ENCODE peak calls at places on chromosome 15, in eight cellular contexts. One of them, this sample, is unnamed.
A peak's percentile ranks its signal among the peaks of the same experiment; 100 is the strongest.

GRCh38 chr15:39407116-39407515 is 173.8 kb upstream of the THBS1 start:
- DNase-seq in astrocyte of the spinal cord: no peak
- DNase-seq in body of pancreas: no peak
- DNase-seq in WERI-Rb-1: no peak
- DNase-seq in heart right ventricle: no peak
- DNase-seq in endothelial cell of umbilical vein: no peak
- DNase-seq in astrocyte of the cerebellum: no peak
- DNase-seq in kidney epithelial cell: no peak
- DNase-seq in this sample: no peak

GRCh38 chr15:82944840-82945239 is 7.7 kb downstream of the HOMER2 start:
- DNase-seq in astrocyte of the spinal cord: peak; percentile 39
- DNase-seq in heart right ventricle: no peak
- DNase-seq in endothelial cell of umbilical vein: no peak
- DNase-seq in body of pancreas: no peak
- DNase-seq in astrocyte of the cerebellum: peak; percentile 13
- DNase-seq in kidney epithelial cell: peak; percentile 99
- DNase-seq in WERI-Rb-1: no peak
- DNase-seq in this sample: no peak

GRCh38 chr15:91872356-91873132 is 19.0 kb downstream of the SLCO3A1 start:
- DNase-seq in kidney epithelial cell: no peak
- DNase-seq in body of pancreas: peak; percentile 45
- DNase-seq in WERI-Rb-1: no peak
- DNase-seq in heart right ventricle: no peak
- DNase-seq in endothelial cell of umbilical vein: no peak
- DNase-seq in astrocyte of the cerebellum: no peak
- DNase-seq in astrocyte of the spinal cord: no peak
- DNase-seq in this sample: no peak

GRCh38 chr15:31032959-31033358 is 41.5 kb upstream of the MTMR10 start:
- DNase-seq in kidney epithelial cell: no peak
- DNase-seq in endothelial cell of umbilical vein: peak; percentile 88
- DNase-seq in WERI-Rb-1: no peak
- DNase-seq in astrocyte of the spinal cord: peak; percentile 29
- DNase-seq in astrocyte of the cerebellum: peak; percentile 31
- DNase-seq in body of pancreas: no peak
- DNase-seq in heart right ventricle: no peak
- DNase-seq in this sample: no peak

GRCh38 chr15:60648928-60649679 is 170.2 kb upstream of the ICE2 start:
- DNase-seq in endothelial cell of umbilical vein: no peak
- DNase-seq in astrocyte of the cerebellum: no peak
- DNase-seq in WERI-Rb-1: no peak
- DNase-seq in body of pancreas: no peak
- DNase-seq in heart right ventricle: no peak
- DNase-seq in astrocyte of the spinal cord: no peak
- DNase-seq in kidney epithelial cell: no peak
- DNase-seq in this sample: no peak

GRCh38 chr15:31367730-31368344 is 41.2 kb downstream of the KLF13 start:
- DNase-seq in kidney epithelial cell: no peak
- DNase-seq in astrocyte of the cerebellum: no peak
- DNase-seq in WERI-Rb-1: no peak
- DNase-seq in body of pancreas: no peak
- DNase-seq in heart right ventricle: no peak
- DNase-seq in endothelial cell of umbilical vein: no peak
- DNase-seq in astrocyte of the spinal cord: no peak
- DNase-seq in this sample: no peak

GRCh38 chr15:84669726-84670125 is 11.7 kb upstream of the NMB start:
- DNase-seq in astrocyte of the spinal cord: no peak
- DNase-seq in heart right ventricle: no peak
- DNase-seq in astrocyte of the cerebellum: no peak
- DNase-seq in kidney epithelial cell: no peak
- DNase-seq in WERI-Rb-1: no peak
- DNase-seq in endothelial cell of umbilical vein: no peak
- DNase-seq in body of pancreas: no peak
- DNase-seq in this sample: no peak

GRCh38 chr15:36401586-36401966 is 177.8 kb upstream of the CDIN1 start:
- DNase-seq in astrocyte of the spinal cord: no peak
- DNase-seq in astrocyte of the cerebellum: no peak
- DNase-seq in heart right ventricle: no peak
- DNase-seq in WERI-Rb-1: no peak
- DNase-seq in kidney epithelial cell: no peak
- DNase-seq in endothelial cell of umbilical vein: no peak
- DNase-seq in body of pancreas: no peak
- DNase-seq in this sample: no peak

GRCh38 chr15:57572463-57572862 is 19.2 kb upstream of the MYZAP start:
- DNase-seq in kidney epithelial cell: no peak
- DNase-seq in WERI-Rb-1: no peak
- DNase-seq in endothelial cell of umbilical vein: no peak
- DNase-seq in astrocyte of the spinal cord: no peak
- DNase-seq in astrocyte of the cerebellum: no peak
- DNase-seq in heart right ventricle: no peak
- DNase-seq in body of pancreas: no peak
- DNase-seq in this sample: no peak

GRCh38 chr15:68561901-68562300 is 16.9 kb upstream of the CORO2B start:
- DNase-seq in astrocyte of the spinal cord: no peak
- DNase-seq in kidney epithelial cell: no peak
- DNase-seq in astrocyte of the cerebellum: no peak
- DNase-seq in endothelial cell of umbilical vein: no peak
- DNase-seq in heart right ventricle: no peak
- DNase-seq in body of pancreas: no peak
- DNase-seq in WERI-Rb-1: no peak
- DNase-seq in this sample: no peak

GRCh38 chr15:85099195-85099803 is 117.6 kb downstream of the PDE8A start:
- DNase-seq in astrocyte of the cerebellum: no peak
- DNase-seq in heart right ventricle: no peak
- DNase-seq in body of pancreas: no peak
- DNase-seq in kidney epithelial cell: no peak
- DNase-seq in astrocyte of the spinal cord: no peak
- DNase-seq in WERI-Rb-1: no peak
- DNase-seq in endothelial cell of umbilical vein: no peak
- DNase-seq in this sample: no peak

GRCh38 chr15:41848595-41848994 is 9.9 kb downstream of the PLA2G4B start:
- DNase-seq in heart right ventricle: no peak
- DNase-seq in astrocyte of the cerebellum: no peak
- DNase-seq in astrocyte of the spinal cord: no peak
- DNase-seq in body of pancreas: no peak
- DNase-seq in WERI-Rb-1: no peak
- DNase-seq in endothelial cell of umbilical vein: no peak
- DNase-seq in kidney epithelial cell: no peak
- DNase-seq in this sample: no peak

GRCh38 chr15:59555696-59556095 is 55.9 kb upstream of the GCNT3 start:
- DNase-seq in endothelial cell of umbilical vein: no peak
- DNase-seq in WERI-Rb-1: no peak
- DNase-seq in kidney epithelial cell: no peak
- DNase-seq in astrocyte of the spinal cord: no peak
- DNase-seq in astrocyte of the cerebellum: no peak
- DNase-seq in body of pancreas: no peak
- DNase-seq in heart right ventricle: no peak
- DNase-seq in this sample: no peak

GRCh38 chr15:89157918-89158564 is 63.3 kb downstream of the RLBP1 start:
- DNase-seq in body of pancreas: no peak
- DNase-seq in heart right ventricle: no peak
- DNase-seq in astrocyte of the cerebellum: no peak
- DNase-seq in endothelial cell of umbilical vein: no peak
- DNase-seq in WERI-Rb-1: no peak
- DNase-seq in astrocyte of the spinal cord: no peak
- DNase-seq in kidney epithelial cell: no peak
- DNase-seq in this sample: no peak

GRCh38 chr15:85479071-85479647 is 98.8 kb downstream of the AKAP13 start:
- DNase-seq in astrocyte of the spinal cord: peak; percentile 72
- DNase-seq in heart right ventricle: no peak
- DNase-seq in astrocyte of the cerebellum: peak; percentile 86
- DNase-seq in endothelial cell of umbilical vein: peak; percentile 79
- DNase-seq in WERI-Rb-1: no peak
- DNase-seq in kidney epithelial cell: no peak
- DNase-seq in body of pancreas: no peak
- DNase-seq in this sample: no peak

GRCh38 chr15:69861331-69862171 is 236.2 kb downstream of the TLE3 start:
- DNase-seq in WERI-Rb-1: peak; percentile 67
- DNase-seq in kidney epithelial cell: no peak
- DNase-seq in endothelial cell of umbilical vein: no peak
- DNase-seq in heart right ventricle: no peak
- DNase-seq in astrocyte of the cerebellum: no peak
- DNase-seq in astrocyte of the spinal cord: no peak
- DNase-seq in body of pancreas: no peak
- DNase-seq in this sample: no peak

GRCh38 chr15:58931985-58932384 is 1.5 kb downstream of the SLTM start:
- DNase-seq in body of pancreas: peak; percentile 41
- DNase-seq in endothelial cell of umbilical vein: peak; percentile 65
- DNase-seq in heart right ventricle: no peak
- DNase-seq in astrocyte of the spinal cord: peak; percentile 50
- DNase-seq in kidney epithelial cell: no peak
- DNase-seq in WERI-Rb-1: no peak
- DNase-seq in astrocyte of the cerebellum: peak; percentile 34
- DNase-seq in this sample: no peak

GRCh38 chr15:90553248-90553745 is 23.6 kb downstream of the CRTC3 start:
- DNase-seq in astrocyte of the cerebellum: peak; percentile 67
- DNase-seq in body of pancreas: no peak
- DNase-seq in kidney epithelial cell: no peak
- DNase-seq in heart right ventricle: no peak
- DNase-seq in astrocyte of the spinal cord: peak; percentile 75
- DNase-seq in endothelial cell of umbilical vein: no peak
- DNase-seq in WERI-Rb-1: no peak
- DNase-seq in this sample: no peak

GRCh38 chr15:71051539-71051938 is 63.7 kb upstream of the THSD4 start:
- DNase-seq in heart right ventricle: peak; percentile 21
- DNase-seq in astrocyte of the spinal cord: peak; percentile 43
- DNase-seq in astrocyte of the cerebellum: peak; percentile 49
- DNase-seq in WERI-Rb-1: no peak
- DNase-seq in endothelial cell of umbilical vein: no peak
- DNase-seq in body of pancreas: no peak
- DNase-seq in kidney epithelial cell: no peak
- DNase-seq in this sample: peak; percentile 57

GRCh38 chr15:35444557-35445204 is 101.3 kb downstream of the DPH6 start:
- DNase-seq in heart right ventricle: no peak
- DNase-seq in kidney epithelial cell: no peak
- DNase-seq in WERI-Rb-1: no peak
- DNase-seq in endothelial cell of umbilical vein: peak; percentile 72
- DNase-seq in body of pancreas: no peak
- DNase-seq in astrocyte of the spinal cord: peak; percentile 61
- DNase-seq in astrocyte of the cerebellum: peak; percentile 37
- DNase-seq in this sample: no peak

GRCh38 chr15:63252292-63252691 is 25.1 kb upstream of the APH1B start:
- DNase-seq in kidney epithelial cell: no peak
- DNase-seq in body of pancreas: no peak
- DNase-seq in WERI-Rb-1: no peak
- DNase-seq in astrocyte of the spinal cord: no peak
- DNase-seq in endothelial cell of umbilical vein: no peak
- DNase-seq in astrocyte of the cerebellum: no peak
- DNase-seq in heart right ventricle: no peak
- DNase-seq in this sample: no peak
- TF ChIP-seq CTCF in kidney epithelial cell: no peak
- TF ChIP-seq CTCF in body of pancreas: no peak
- TF ChIP-seq CTCF in WERI-Rb-1: no peak
- TF ChIP-seq CTCF in astrocyte of the spinal cord: no peak
- TF ChIP-seq CTCF in endothelial cell of umbilical vein: no peak
- TF ChIP-seq CTCF in astrocyte of the cerebellum: no peak
- TF ChIP-seq CTCF in heart right ventricle: no peak
- TF ChIP-seq CTCF in this sample: no peak

GRCh38 chr15:75799190-75799589 is 44.1 kb upstream of the UBE2Q2 start:
- DNase-seq in endothelial cell of umbilical vein: no peak
- DNase-seq in kidney epithelial cell: no peak
- DNase-seq in astrocyte of the spinal cord: no peak
- DNase-seq in body of pancreas: no peak
- DNase-seq in heart right ventricle: no peak
- DNase-seq in astrocyte of the cerebellum: no peak
- DNase-seq in WERI-Rb-1: no peak
- DNase-seq in this sample: no peak

GRCh38 chr15:75796321-75796720 is 46.9 kb upstream of the UBE2Q2 start:
- DNase-seq in endothelial cell of umbilical vein: no peak
- DNase-seq in astrocyte of the cerebellum: no peak
- DNase-seq in heart right ventricle: no peak
- DNase-seq in kidney epithelial cell: no peak
- DNase-seq in astrocyte of the spinal cord: no peak
- DNase-seq in WERI-Rb-1: no peak
- DNase-seq in body of pancreas: no peak
- DNase-seq in this sample: no peak

DNA sequence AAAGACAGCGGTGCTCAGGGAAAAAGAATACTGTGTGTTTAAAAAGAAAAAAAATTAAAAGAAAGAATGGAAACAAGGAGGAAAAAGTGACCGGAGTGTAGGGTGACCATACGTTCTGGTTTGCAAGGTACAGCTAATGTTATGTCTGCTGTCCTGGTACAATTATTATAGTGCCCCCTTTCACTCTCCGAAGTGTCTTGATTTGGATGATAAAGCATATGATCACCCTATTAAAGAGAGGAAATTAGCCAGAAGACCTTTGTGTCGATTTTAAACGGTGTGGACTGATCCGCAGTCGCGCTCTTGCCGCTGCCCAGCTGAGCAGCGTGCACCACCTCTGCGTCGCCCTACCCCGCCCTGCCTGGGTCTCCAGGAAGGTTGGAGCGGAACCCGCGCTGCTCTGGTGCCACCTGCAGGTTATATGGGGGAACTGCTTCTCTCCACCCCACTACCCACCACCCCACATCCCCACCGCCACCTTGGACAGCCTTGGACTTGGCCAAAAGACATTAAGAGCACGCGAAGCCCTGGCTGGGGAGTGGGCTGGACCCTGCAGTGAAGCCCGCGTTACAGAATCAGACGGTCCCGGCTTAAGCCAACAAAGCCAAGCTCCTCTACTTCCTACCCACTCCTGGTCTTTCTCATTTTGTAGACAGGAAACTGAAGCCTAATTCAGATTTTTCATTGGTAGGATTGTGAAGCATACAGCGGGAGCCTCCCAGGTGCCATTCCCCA is 41.2 kb upstream of the UBE2Q2 start:
- DNase-seq in WERI-Rb-1: peak; percentile 82
- DNase-seq in kidney epithelial cell: no peak
- DNase-seq in body of pancreas: peak; percentile 83
- DNase-seq in heart right ventricle: peak; percentile 83
- DNase-seq in astrocyte of the cerebellum: peak; percentile 31
- DNase-seq in astrocyte of the spinal cord: peak; percentile 63
- DNase-seq in endothelial cell of umbilical vein: peak; percentile 67
- DNase-seq in this sample: no peak
- H3K4me3 ChIP-seq in WERI-Rb-1: peak overlapping the region; percentile 34
- H3K4me3 ChIP-seq in kidney epithelial cell: no peak overlapping the region
- H3K4me3 ChIP-seq in body of pancreas: no peak overlapping the region
- H3K4me3 ChIP-seq in heart right ventricle: peak overlapping the region; percentile 38
- H3K4me3 ChIP-seq in astrocyte of the cerebellum: no peak overlapping the region
- H3K4me3 ChIP-seq in astrocyte of the spinal cord: peak overlapping the region; percentile 10
- H3K4me3 ChIP-seq in endothelial cell of umbilical vein: no peak overlapping the region
- H3K4me3 ChIP-seq in this sample: peak overlapping the region; percentile 35

GRCh38 chr15:49622561-49622960 is 1.7 kb downstream of the DTWD1 start:
- DNase-seq in astrocyte of the spinal cord: peak; percentile 17
- DNase-seq in heart right ventricle: no peak
- DNase-seq in endothelial cell of umbilical vein: no peak
- DNase-seq in WERI-Rb-1: no peak
- DNase-seq in kidney epithelial cell: no peak
- DNase-seq in body of pancreas: peak; percentile 26
- DNase-seq in astrocyte of the cerebellum: no peak
- DNase-seq in this sample: no peak
- TF ChIP-seq CTCF in astrocyte of the spinal cord: peak; percentile 12
- TF ChIP-seq CTCF in heart right ventricle: no peak
- TF ChIP-seq CTCF in endothelial cell of umbilical vein: no peak
- TF ChIP-seq CTCF in WERI-Rb-1: no peak
- TF ChIP-seq CTCF in kidney epithelial cell: no peak
- TF ChIP-seq CTCF in body of pancreas: no peak
- TF ChIP-seq CTCF in astrocyte of the cerebellum: peak; percentile 33
- TF ChIP-seq CTCF in this sample: peak; percentile 20

DNA sequence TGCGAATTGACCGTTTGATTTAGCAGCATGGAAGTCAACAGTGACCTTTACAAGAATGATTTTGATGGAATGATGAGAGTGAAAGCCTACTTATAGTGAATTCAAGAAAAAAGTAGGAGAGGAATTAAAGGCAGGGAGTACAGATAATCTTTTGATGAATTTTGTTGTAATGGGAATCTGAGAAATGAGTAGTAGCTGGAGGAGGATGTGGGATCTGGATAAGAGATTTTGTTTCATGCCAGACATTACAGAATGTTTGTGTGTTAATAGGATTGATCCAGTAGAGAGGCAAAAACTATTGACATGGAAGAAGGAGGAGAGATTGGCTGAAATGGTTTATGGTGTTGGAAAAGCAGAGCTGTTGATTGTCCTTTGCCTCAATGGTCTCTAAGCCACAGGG is 17.4 kb upstream of the ZNF609 start:
- DNase-seq in endothelial cell of umbilical vein: no peak
- DNase-seq in astrocyte of the cerebellum: no peak
- DNase-seq in WERI-Rb-1: no peak
- DNase-seq in kidney epithelial cell: no peak
- DNase-seq in heart right ventricle: no peak
- DNase-seq in astrocyte of the spinal cord: no peak
- DNase-seq in body of pancreas: no peak
- DNase-seq in this sample: no peak
- H3K4me3 ChIP-seq in endothelial cell of umbilical vein: no peak overlapping the region
- H3K4me3 ChIP-seq in astrocyte of the cerebellum: no peak overlapping the region
- H3K4me3 ChIP-seq in WERI-Rb-1: no peak overlapping the region
- H3K4me3 ChIP-seq in kidney epithelial cell: no peak overlapping the region
- H3K4me3 ChIP-seq in heart right ventricle: no peak overlapping the region
- H3K4me3 ChIP-seq in astrocyte of the spinal cord: no peak overlapping the region
- H3K4me3 ChIP-seq in body of pancreas: no peak overlapping the region
- H3K4me3 ChIP-seq in this sample: no peak overlapping the region